ENCODE peak calls at places on chromosomes 4 and X, in six cellular contexts. One of them, this sample, is unnamed.

GRCh38 chrX:72126048-72126415 is 5.7 kb downstream of the RTL5 start:
- DNase-seq in prostate gland: no peak
- DNase-seq in HCT116: no peak
- DNase-seq in WTC11: no peak
- DNase-seq in adrenal gland: no peak
- DNase-seq in astrocyte of the spinal cord: no peak
- DNase-seq in this sample: no peak

GRCh38 chrX:100265179-100265578 is 144.9 kb downstream of the PCDH19 start:
- DNase-seq in HCT116: no peak
- DNase-seq in prostate gland: no peak
- DNase-seq in WTC11: no peak
- DNase-seq in adrenal gland: no peak
- DNase-seq in astrocyte of the spinal cord: no peak
- DNase-seq in this sample: no peak

GRCh38 chr4:8882239-8882638 is 10.6 kb upstream of the HMX1 start:
- DNase-seq in WTC11: no peak
- DNase-seq in astrocyte of the spinal cord: no peak
- DNase-seq in prostate gland: no peak
- DNase-seq in HCT116: peak
- DNase-seq in adrenal gland: no peak
- DNase-seq in this sample: no peak

GRCh38 chr4:1589098-1589497 is 95.0 kb downstream of the FAM53A start:
- DNase-seq in astrocyte of the spinal cord: no peak
- DNase-seq in adrenal gland: no peak
- DNase-seq in WTC11: no peak
- DNase-seq in prostate gland: no peak
- DNase-seq in HCT116: no peak
- DNase-seq in this sample: no peak

GRCh38 chrX:15146515-15146914 is 123.4 kb downstream of the ASB9 start:
- DNase-seq in astrocyte of the spinal cord: peak
- DNase-seq in HCT116: no peak
- DNase-seq in prostate gland: no peak
- DNase-seq in WTC11: peak
- DNase-seq in adrenal gland: peak
- DNase-seq in this sample: peak

GRCh38 chrX:135497736-135498135 is 22.7 kb upstream of the INTS6L start:
- DNase-seq in HCT116: no peak
- DNase-seq in WTC11: no peak
- DNase-seq in prostate gland: no peak
- DNase-seq in adrenal gland: no peak
- DNase-seq in astrocyte of the spinal cord: no peak
- DNase-seq in this sample: no peak

GRCh38 chrX:134636859-134637258 is 21.4 kb downstream of the PLAC1 start:
- DNase-seq in HCT116: no peak
- DNase-seq in WTC11: no peak
- DNase-seq in prostate gland: no peak
- DNase-seq in adrenal gland: no peak
- DNase-seq in astrocyte of the spinal cord: peak
- DNase-seq in this sample: no peak

GRCh38 chr4:112517067-112517588 is 1.1 kb upstream of the NEUROG2 start:
- DNase-seq in adrenal gland: no peak
- DNase-seq in WTC11: peak
- DNase-seq in prostate gland: no peak
- DNase-seq in astrocyte of the spinal cord: no peak
- DNase-seq in HCT116: no peak
- DNase-seq in this sample: peak

GRCh38 chrX:54230440-54231148 is 47.5 kb upstream of the FAM120C start:
- DNase-seq in adrenal gland: no peak
- DNase-seq in prostate gland: no peak
- DNase-seq in HCT116: no peak
- DNase-seq in WTC11: no peak
- DNase-seq in astrocyte of the spinal cord: no peak
- DNase-seq in this sample: no peak

GRCh38 chr4:163694385-163694784 is 199.9 kb downstream of the TMA16 start:
- DNase-seq in WTC11: no peak
- DNase-seq in adrenal gland: no peak
- DNase-seq in prostate gland: no peak
- DNase-seq in HCT116: no peak
- DNase-seq in astrocyte of the spinal cord: peak
- DNase-seq in this sample: no peak

GRCh38 chr4:165355900-165356300 is 22.9 kb upstream of the CPE start:
- DNase-seq in adrenal gland: no peak
- DNase-seq in prostate gland: peak
- DNase-seq in HCT116: peak
- DNase-seq in WTC11: peak
- DNase-seq in astrocyte of the spinal cord: peak
- DNase-seq in this sample: peak

GRCh38 chrX:118761950-118762725 is 34.7 kb downstream of the IL13RA1 start:
- DNase-seq in WTC11: no peak
- DNase-seq in prostate gland: no peak
- DNase-seq in HCT116: no peak
- DNase-seq in astrocyte of the spinal cord: no peak
- DNase-seq in adrenal gland: no peak
- DNase-seq in this sample: no peak

GRCh38 chr4:3451956-3452355 is 10.2 kb downstream of the HGFAC start:
- DNase-seq in WTC11: no peak
- DNase-seq in prostate gland: no peak
- DNase-seq in HCT116: no peak
- DNase-seq in adrenal gland: no peak
- DNase-seq in astrocyte of the spinal cord: peak
- DNase-seq in this sample: no peak

GRCh38 chr4:86857341-86858052 is 8.3 kb upstream of the SLC10A6 start:
- DNase-seq in adrenal gland: no peak
- DNase-seq in HCT116: no peak
- DNase-seq in prostate gland: no peak
- DNase-seq in WTC11: peak
- DNase-seq in astrocyte of the spinal cord: no peak
- DNase-seq in this sample: no peak

DNA sequence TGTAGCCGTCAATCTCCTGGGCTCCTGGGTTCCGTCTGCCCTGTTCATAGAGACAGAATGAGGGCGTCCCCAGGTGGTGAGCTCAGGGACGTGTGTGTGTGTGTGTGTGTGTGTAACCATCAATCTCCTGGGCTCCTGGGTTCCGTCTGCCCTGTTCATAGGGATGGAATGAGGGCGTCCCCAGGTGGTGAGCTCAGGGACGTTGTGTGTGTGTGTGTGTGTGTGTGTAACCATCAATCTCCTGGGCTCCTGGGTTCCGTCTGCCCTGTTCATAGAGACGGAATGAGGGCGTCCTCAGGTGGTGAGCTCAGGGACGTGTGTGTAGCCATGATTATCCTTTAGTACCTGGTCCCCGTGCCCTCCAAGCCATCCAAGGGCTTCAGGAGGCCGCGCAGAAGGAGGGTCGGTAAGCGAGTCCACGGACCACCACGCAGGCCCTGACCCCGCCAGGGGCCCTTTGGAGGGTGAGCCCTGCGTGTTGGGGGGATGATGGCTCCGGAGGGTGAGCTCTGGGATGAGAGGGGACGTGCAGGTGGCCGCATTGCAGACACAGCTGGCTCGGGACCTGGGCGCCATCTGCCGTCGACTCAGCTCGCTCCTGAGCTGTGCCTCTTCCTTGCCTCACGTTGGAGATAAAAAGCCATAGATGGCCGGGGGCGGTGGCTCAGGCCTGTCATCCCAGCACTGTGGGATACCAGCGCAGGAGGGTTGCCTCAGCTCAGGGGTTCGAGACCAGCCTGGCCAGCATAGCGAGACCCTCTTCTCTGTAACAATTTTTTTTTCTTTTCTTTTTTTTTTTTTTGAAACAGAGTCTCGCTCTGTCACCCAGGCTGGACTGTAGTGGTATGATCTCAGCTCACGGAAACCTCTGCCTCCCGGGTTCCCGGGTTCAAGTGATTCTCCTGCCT is 5.4 kb upstream of the GTPBP6 start:
- DNase-seq in astrocyte of the spinal cord: peak
- DNase-seq in adrenal gland: no peak
- DNase-seq in prostate gland: no peak
- DNase-seq in HCT116: peak
- DNase-seq in WTC11: peak
- DNase-seq in this sample: peak
- TF ChIP-seq CTCF in astrocyte of the spinal cord: no peak
- TF ChIP-seq CTCF in adrenal gland: no peak
- TF ChIP-seq CTCF in prostate gland: no peak
- TF ChIP-seq CTCF in HCT116: no peak
- TF ChIP-seq CTCF in WTC11: no peak
- TF ChIP-seq CTCF in this sample: no peak

DNA sequence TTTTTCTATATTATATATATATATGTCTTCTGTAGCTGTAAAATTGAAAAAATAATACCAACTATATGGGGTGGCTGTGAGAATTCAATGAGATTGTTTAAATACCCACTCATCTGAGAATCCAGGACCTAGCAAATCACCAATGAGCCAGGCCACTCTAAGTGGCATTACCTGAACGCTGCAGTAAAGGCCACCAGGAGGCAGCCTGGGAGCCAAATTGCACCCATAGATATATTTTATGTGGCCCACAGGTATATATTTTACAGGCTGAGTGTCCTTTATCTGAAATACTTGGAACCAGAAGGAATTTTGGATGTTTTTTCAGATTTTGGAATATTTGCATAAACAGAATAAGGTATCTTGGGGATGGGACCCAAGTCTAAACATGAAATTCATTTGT is 58.2 kb upstream of the C4orf50 start:
- DNase-seq in WTC11: peak
- DNase-seq in prostate gland: no peak
- DNase-seq in HCT116: no peak
- DNase-seq in adrenal gland: no peak
- DNase-seq in astrocyte of the spinal cord: no peak
- DNase-seq in this sample: no peak
- TF ChIP-seq CTCF in WTC11: peak
- TF ChIP-seq CTCF in prostate gland: no peak
- TF ChIP-seq CTCF in HCT116: peak
- TF ChIP-seq CTCF in adrenal gland: no peak
- TF ChIP-seq CTCF in astrocyte of the spinal cord: no peak
- TF ChIP-seq CTCF in this sample: peak

GRCh38 chr4:53147711-53148110 is 218.2 kb downstream of the SCFD2 start:
- DNase-seq in prostate gland: no peak
- DNase-seq in HCT116: no peak
- DNase-seq in astrocyte of the spinal cord: no peak
- DNase-seq in WTC11: no peak
- DNase-seq in adrenal gland: no peak
- DNase-seq in this sample: no peak

GRCh38 chr4:53150631-53151488 is 215.0 kb downstream of the SCFD2 start:
- DNase-seq in HCT116: no peak
- DNase-seq in prostate gland: no peak
- DNase-seq in WTC11: no peak
- DNase-seq in astrocyte of the spinal cord: peak
- DNase-seq in adrenal gland: no peak
- DNase-seq in this sample: no peak

GRCh38 chr4:53152467-53152866 is 213.4 kb downstream of the SCFD2 start:
- DNase-seq in WTC11: no peak
- DNase-seq in HCT116: no peak
- DNase-seq in astrocyte of the spinal cord: no peak
- DNase-seq in adrenal gland: no peak
- DNase-seq in prostate gland: no peak
- DNase-seq in this sample: no peak

GRCh38 chr4:53147179-53147578 is 218.7 kb downstream of the SCFD2 start:
- DNase-seq in HCT116: no peak
- DNase-seq in astrocyte of the spinal cord: no peak
- DNase-seq in WTC11: no peak
- DNase-seq in adrenal gland: no peak
- DNase-seq in prostate gland: no peak
- DNase-seq in this sample: no peak

DNA sequence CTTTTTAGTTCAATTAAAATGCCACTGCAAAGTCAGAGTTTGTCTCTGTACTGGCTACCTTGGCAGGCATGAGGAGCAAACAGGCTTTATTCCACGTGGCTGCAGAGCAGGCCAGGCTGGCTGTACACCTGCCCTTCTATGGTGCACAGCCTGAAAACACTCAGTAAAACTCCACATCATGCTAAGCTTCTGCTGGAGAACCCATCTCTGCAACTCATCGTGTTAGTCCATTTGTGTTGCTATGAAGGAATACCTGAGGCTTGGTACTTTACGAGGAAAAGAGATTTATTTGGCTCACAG is 214.4 kb downstream of the SCFD2 start:
- DNase-seq in WTC11: no peak
- DNase-seq in astrocyte of the spinal cord: no peak
- DNase-seq in adrenal gland: no peak
- DNase-seq in prostate gland: peak
- DNase-seq in HCT116: no peak
- DNase-seq in this sample: no peak
- TF ChIP-seq CTCF in WTC11: no peak
- TF ChIP-seq CTCF in astrocyte of the spinal cord: no peak
- TF ChIP-seq CTCF in adrenal gland: no peak
- TF ChIP-seq CTCF in prostate gland: no peak
- TF ChIP-seq CTCF in HCT116: no peak
- TF ChIP-seq CTCF in this sample: no peak

GRCh38 chr4:7340553-7341433 is 93.9 kb downstream of the PSAPL1 start:
- DNase-seq in WTC11: no peak
- DNase-seq in HCT116: no peak
- DNase-seq in prostate gland: no peak
- DNase-seq in astrocyte of the spinal cord: no peak
- DNase-seq in adrenal gland: no peak
- DNase-seq in this sample: no peak

GRCh38 chr4:7339751-7340552 is 94.8 kb downstream of the PSAPL1 start:
- DNase-seq in astrocyte of the spinal cord: no peak
- DNase-seq in adrenal gland: no peak
- DNase-seq in prostate gland: no peak
- DNase-seq in HCT116: no peak
- DNase-seq in WTC11: no peak
- DNase-seq in this sample: no peak

GRCh38 chr4:7337196-7338058 is 97.3 kb downstream of the PSAPL1 start:
- DNase-seq in HCT116: no peak
- DNase-seq in adrenal gland: no peak
- DNase-seq in prostate gland: no peak
- DNase-seq in astrocyte of the spinal cord: no peak
- DNase-seq in WTC11: no peak
- DNase-seq in this sample: no peak

GRCh38 chr4:7338059-7338452 is 96.7 kb downstream of the PSAPL1 start:
- DNase-seq in adrenal gland: no peak
- DNase-seq in prostate gland: no peak
- DNase-seq in HCT116: no peak
- DNase-seq in astrocyte of the spinal cord: no peak
- DNase-seq in WTC11: no peak
- DNase-seq in this sample: no peak

DNA sequence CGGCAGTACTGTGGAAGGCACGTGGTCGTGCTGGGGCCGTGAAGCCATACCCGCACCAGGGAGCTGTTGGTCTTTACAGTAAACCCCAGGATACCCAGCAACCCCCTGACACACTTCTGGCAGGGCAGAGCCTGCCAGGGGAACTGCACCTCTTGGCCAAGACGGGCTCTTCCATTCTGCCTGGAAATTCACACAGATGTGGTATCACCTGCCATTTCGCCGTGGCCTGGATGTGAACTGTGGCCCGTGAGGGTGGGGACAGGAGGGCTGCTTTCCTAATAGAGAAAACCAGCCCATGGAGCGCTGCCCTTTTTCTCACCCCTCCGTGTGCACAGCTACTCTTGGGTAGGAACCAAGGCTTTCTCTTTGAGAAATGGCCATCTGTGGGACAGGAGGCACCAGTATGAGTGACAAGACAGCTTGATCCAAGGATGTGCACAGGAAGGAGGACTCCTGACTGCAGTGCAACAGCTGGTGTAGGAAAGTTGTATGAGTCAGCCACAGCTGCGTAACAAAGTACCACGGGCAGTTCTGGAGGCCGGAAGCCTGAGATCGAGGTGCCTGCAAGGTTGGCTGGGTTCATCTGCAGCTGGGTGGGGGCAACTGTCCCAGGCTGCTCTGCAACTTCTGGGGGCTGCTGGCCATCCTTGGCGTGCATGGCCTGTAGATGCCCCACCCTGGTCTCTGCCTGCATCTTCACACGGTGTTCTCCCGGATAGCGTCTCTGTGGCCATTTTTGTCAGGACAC is 95.7 kb downstream of the PSAPL1 start:
- DNase-seq in WTC11: no peak
- DNase-seq in adrenal gland: no peak
- DNase-seq in astrocyte of the spinal cord: no peak
- DNase-seq in prostate gland: no peak
- DNase-seq in HCT116: no peak
- DNase-seq in this sample: no peak
- TF ChIP-seq CTCF in WTC11: no peak
- TF ChIP-seq CTCF in adrenal gland: no peak
- TF ChIP-seq CTCF in astrocyte of the spinal cord: no peak
- TF ChIP-seq CTCF in prostate gland: no peak
- TF ChIP-seq CTCF in HCT116: no peak
- TF ChIP-seq CTCF in this sample: no peak